ENCODE peak calls at places on chromosomes 1 and 21, in five cellular contexts. B is endothelial cell, U is AG09319, I is fibroblast of mammary gland, O is GM20000. K is an unnamed sample.

GRCh38 chr1:17230106-17230505 is 18.8 kb upstream of the PADI3 start:
- DNase-seq in B (no peak), U (no peak), I (no peak), O (no peak), K (no peak)

GRCh38 chr1:99994496-99994895 is 24.7 kb downstream of the SLC35A3 start:
- DNase-seq in B (no peak), U (no peak), I (no peak), O (no peak), K (no peak)

GRCh38 chr21:34817821-34818662 is 149.2 kb downstream of the CLIC6 start:
- DNase-seq in B (no peak), U (no peak), I (no peak), O (no peak), K (no peak)

GRCh38 chr1:86507935-86508582 is 38.8 kb upstream of the CLCA4 start:
- DNase-seq in B (peak), U (no peak), I (peak), O (no peak), K (peak)

GRCh38 chr21:40178726-40179125 is 311.5 kb downstream of the PCP4 start:
- DNase-seq in B (no peak), U (no peak), I (no peak), O (no peak), K (no peak)

GRCh38 chr21:25300632-25301031 is 306.6 kb downstream of the MRPL39 start:
- DNase-seq in B (no peak), U (no peak), I (no peak), O (no peak), K (no peak)

GRCh38 chr1:172903581-172904220 is 147.0 kb downstream of the TNFSF18 start:
- DNase-seq in B (no peak), U (peak), I (peak), O (no peak), K (peak)

GRCh38 chr1:235468970-235469369 is 35.3 kb downstream of the B3GALNT2 start:
- DNase-seq in B (no peak), U (no peak), I (peak), O (no peak), K (peak)

GRCh38 chr1:19430121-19431068 is 54.9 kb downstream of the CAPZB start:
- DNase-seq in B (no peak), U (no peak), I (peak), O (no peak), K (peak)

GRCh38 chr1:45378184-45378583 is 37.9 kb upstream of the MUTYH start:
- DNase-seq in B (no peak), U (no peak), I (no peak), O (no peak), K (no peak)

GRCh38 chr1:48931571-48932251 is 155.0 kb upstream of the BEND5 start:
- DNase-seq in B (no peak), U (no peak), I (peak), O (no peak), K (no peak)

GRCh38 chr1:3687509-3687908 is 35.2 kb downstream of the TP73 start:
- DNase-seq in B (no peak), U (no peak), I (no peak), O (no peak), K (no peak)

GRCh38 chr1:3690282-3691065 is 38.2 kb downstream of the TP73 start:
- DNase-seq in B (no peak), U (no peak), I (no peak), O (no peak), K (no peak)

GRCh38 chr1:3685906-3686305 is 33.6 kb downstream of the TP73 start:
- DNase-seq in B (no peak), U (no peak), I (no peak), O (no peak), K (no peak)

GRCh38 chr1:3688836-3689750 is 36.8 kb downstream of the TP73 start:
- DNase-seq in B (no peak), U (no peak), I (no peak), O (no peak), K (no peak)

GRCh38 chr1:3688356-3688755 is 36.0 kb downstream of the TP73 start:
- DNase-seq in B (no peak), U (no peak), I (peak), O (peak), K (no peak)
- TF ChIP-seq CTCF in B (no peak), U (no peak), I (no peak), O (no peak), K (no peak)

DNA sequence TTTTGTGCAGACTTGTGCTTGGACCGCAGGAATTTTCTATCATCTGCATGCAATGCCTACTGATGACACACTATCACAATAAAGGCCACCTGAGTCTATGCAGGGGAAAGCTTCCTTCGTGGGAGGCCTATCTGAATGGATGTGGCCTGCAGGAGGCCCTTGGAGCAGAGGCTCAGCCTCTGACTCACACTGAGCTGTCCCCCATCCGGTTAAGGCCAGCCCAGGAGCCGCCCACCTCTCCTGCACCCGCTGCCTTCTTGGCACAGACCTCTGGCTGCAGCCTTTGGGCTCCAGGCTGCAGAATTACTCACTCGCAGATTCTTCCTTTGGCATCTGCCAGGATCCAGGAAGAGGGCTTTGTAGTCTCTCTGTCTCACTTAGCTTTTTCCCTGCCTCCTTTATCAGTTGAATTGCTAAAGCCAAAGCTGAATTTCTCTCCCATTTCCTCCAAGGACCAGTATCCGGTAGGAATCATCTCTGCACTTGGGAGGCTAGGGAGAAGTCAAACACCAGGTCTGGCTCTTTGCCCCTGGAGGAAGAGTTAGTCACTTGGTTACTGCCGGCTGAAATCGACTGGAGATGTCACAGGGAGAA is 65.1 kb upstream of the JUN start:
- DNase-seq in B (no peak), U (peak), I (peak), O (no peak), K (peak)
- TF ChIP-seq CTCF in B (no peak), U (peak), I (peak), O (no peak), K (peak)

GRCh38 chr1:174931214-174931613 is 68.5 kb upstream of the CACYBP start:
- DNase-seq in B (no peak), U (no peak), I (peak), O (no peak), K (peak)

GRCh38 chr1:174938306-174939000 is 61.3 kb upstream of the CACYBP start:
- DNase-seq in B (no peak), U (no peak), I (no peak), O (no peak), K (no peak)

GRCh38 chr1:174932587-174932986 is 67.2 kb upstream of the CACYBP start:
- DNase-seq in B (no peak), U (no peak), I (no peak), O (no peak), K (no peak)
- TF ChIP-seq CTCF in B (no peak), U (no peak), I (peak), O (no peak), K (peak)

GRCh38 chr1:110604586-110605148 is 1.5 kb downstream of the KCNA2 start:
- DNase-seq in B (no peak), U (no peak), I (no peak), O (no peak), K (no peak)
- TF ChIP-seq CTCF in B (no peak), U (no peak), I (no peak), O (no peak), K (no peak)

GRCh38 chr1:247482747-247483146 is 24.8 kb upstream of the OR2B11 start:
- DNase-seq in B (no peak), U (no peak), I (no peak), O (no peak), K (no peak)

GRCh38 chr1:247491328-247491727 is 33.4 kb upstream of the OR2B11 start:
- DNase-seq in B (no peak), U (no peak), I (no peak), O (no peak), K (no peak)

DNA sequence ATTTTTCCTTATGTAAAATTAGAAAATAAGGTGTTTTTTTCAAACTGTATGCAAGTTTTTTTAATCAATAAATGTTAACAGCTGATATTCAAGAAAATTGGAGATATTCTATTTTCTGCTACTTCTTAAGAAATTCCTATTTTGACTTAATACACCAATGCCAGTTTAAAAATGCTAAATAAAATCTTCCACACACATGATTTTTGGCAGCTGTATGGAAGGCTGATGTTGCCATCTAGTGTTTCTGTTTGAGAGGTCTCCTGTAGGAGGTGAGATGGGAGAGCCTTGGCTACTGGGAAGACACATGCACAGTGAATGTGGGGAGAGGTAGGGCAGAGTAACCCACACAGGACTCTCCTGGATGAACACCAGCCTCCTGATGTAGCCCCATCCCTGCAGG is 29.2 kb upstream of the OR2B11 start:
- DNase-seq in B (peak), U (no peak), I (peak), O (peak), K (peak)
- TF ChIP-seq CTCF in B (peak), U (no peak), I (peak), O (peak), K (peak)

GRCh38 chr1:184032306-184033135 is 5.0 kb downstream of the COLGALT2 start:
- DNase-seq in B (no peak), U (no peak), I (no peak), O (no peak), K (no peak)

GRCh38 chr1:184027751-184028682 is 9.5 kb downstream of the COLGALT2 start:
- DNase-seq in B (no peak), U (no peak), I (no peak), O (no peak), K (no peak)

GRCh38 chr1:184030433-184031126 is 6.9 kb downstream of the COLGALT2 start:
- DNase-seq in B (no peak), U (no peak), I (no peak), O (no peak), K (no peak)

GRCh38 chr1:184031127-184032107 is 6.1 kb downstream of the COLGALT2 start:
- DNase-seq in B (no peak), U (no peak), I (no peak), O (no peak), K (no peak)

GRCh38 chr1:184028854-184029623 is 8.5 kb downstream of the COLGALT2 start:
- DNase-seq in B (no peak), U (no peak), I (no peak), O (no peak), K (no peak)
- TF ChIP-seq CTCF in B (no peak), U (no peak), I (no peak), O (no peak), K (no peak)

GRCh38 chr21:45556302-45556644 is 14.0 kb upstream of the SLC19A1 start:
- DNase-seq in B (no peak), U (no peak), I (no peak), O (no peak), K (no peak)

GRCh38 chr21:45556645-45557601 is 14.7 kb upstream of the SLC19A1 start:
- DNase-seq in B (no peak), U (no peak), I (peak), O (no peak), K (no peak)

GRCh38 chr21:45555251-45555556 is 13.0 kb upstream of the SLC19A1 start:
- DNase-seq in B (no peak), U (no peak), I (peak), O (no peak), K (no peak)

GRCh38 chr21:45554477-45555175 is 12.4 kb upstream of the SLC19A1 start:
- DNase-seq in B (peak), U (no peak), I (peak), O (peak), K (peak)

GRCh38 chr21:45555557-45556301 is 13.5 kb upstream of the SLC19A1 start:
- DNase-seq in B (peak), U (peak), I (peak), O (peak), K (peak)
- TF ChIP-seq CTCF in B (peak), U (peak), I (peak), O (peak), K (peak)

DNA sequence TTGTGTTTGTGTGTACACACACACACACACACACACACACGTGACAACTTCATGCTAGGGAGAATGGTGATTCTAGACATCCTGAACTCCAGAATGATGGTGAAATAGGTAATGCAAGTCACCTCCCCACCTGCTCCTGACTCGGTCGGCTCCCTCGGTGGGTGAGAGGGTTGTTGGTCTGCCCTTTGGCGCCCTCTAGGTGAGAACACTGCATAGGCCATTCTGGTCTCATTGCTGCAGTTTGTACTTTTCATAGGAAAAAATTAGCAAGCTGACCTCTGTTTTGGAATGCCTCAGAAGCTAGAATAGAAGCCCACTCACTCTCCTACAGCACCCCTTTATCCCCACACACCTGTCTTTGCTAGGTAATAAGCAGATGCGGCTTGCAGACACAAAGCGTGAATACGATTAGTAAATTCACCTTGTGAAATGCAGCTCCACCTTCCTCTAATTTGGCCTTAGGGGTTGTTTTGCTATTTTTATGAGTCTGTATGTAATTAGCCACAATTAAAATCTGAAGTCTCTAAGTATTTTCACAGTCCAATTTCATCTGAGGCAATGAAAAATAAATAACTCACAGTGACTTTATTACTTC is 130.0 kb upstream of the KCNJ15 start:
- DNase-seq in B (peak), U (no peak), I (peak), O (peak), K (peak)
- TF ChIP-seq CTCF in B (peak), U (peak), I (peak), O (peak), K (peak)

DNA sequence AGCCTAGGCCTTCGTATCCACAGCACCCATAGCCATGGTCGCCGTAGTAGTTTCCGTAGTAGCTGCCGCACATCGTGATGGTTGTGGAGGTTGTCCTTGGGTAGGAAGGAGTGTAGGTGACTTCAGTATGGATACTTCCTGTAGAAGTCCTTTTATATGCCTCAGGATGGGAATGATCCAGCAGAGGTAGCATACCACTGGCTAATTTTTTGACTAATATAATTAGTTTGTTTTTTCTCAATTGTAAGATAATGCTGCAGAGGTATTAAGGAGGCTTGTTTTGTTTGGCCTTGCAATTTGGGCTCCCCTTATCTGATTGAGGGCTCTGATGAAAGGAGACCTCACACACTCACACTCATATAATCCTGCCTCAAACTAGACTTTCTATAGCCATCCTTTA is at the start of gene KRTAP6-2:
- DNase-seq in B (no peak), U (no peak), I (no peak), O (no peak), K (no peak)
- TF ChIP-seq CTCF in B (no peak), U (no peak), I (no peak), O (no peak), K (no peak)